ENCODE peak calls at places on chromosomes 13 and 19, in four cellular contexts. X is osteocyte, Q is epithelial cell of proximal tubule, V is WERI-Rb-1. M is an unnamed sample.

GRCh38 chr13:79386125-79386822 is 19.8 kb downstream of the RBM26 start:
- DNase-seq in X (no peak), Q (no peak), V (no peak), M (no peak)

GRCh38 chr19:1073063-1073955 is 6.3 kb downstream of the ARHGAP45 start:
- DNase-seq in X (no peak), Q (no peak), V (no peak), M (peak)

GRCh38 chr19:44770550-44771257 is 7.0 kb upstream of the CBLC start:
- DNase-seq in X (peak), Q (no peak), V (peak), M (peak)

GRCh38 chr19:57934820-57935665 is at the start of gene ZNF418:
- DNase-seq in X (peak), Q (peak), V (peak), M (no peak)

GRCh38 chr19:1725100-1726064 is 27.9 kb upstream of the ONECUT3 start:
- DNase-seq in X (peak), Q (no peak), V (peak), M (no peak)

GRCh38 chr13:102333320-102334181 is 68.3 kb downstream of the FGF14 start:
- DNase-seq in X (no peak), Q (no peak), V (no peak), M (no peak)

GRCh38 chr13:109163052-109163413 is 533.6 kb downstream of the MYO16 start:
- DNase-seq in X (no peak), Q (no peak), V (no peak), M (no peak)

GRCh38 chr13:84430015-84430414 is 547.7 kb upstream of the SLITRK1 start:
- DNase-seq in X (no peak), Q (no peak), V (no peak), M (no peak)

GRCh38 chr13:57634829-57635165 is 3.3 kb downstream of the PCDH17 start:
- DNase-seq in X (no peak), Q (no peak), V (no peak), M (peak)

GRCh38 chr19:35264281-35265125 is 4.3 kb upstream of the USF2 start:
- DNase-seq in X (peak), Q (no peak), V (peak), M (peak)

GRCh38 chr13:99155821-99156220 is 44.8 kb upstream of the UBAC2 start:
- DNase-seq in X (no peak), Q (no peak), V (no peak), M (no peak)

GRCh38 chr13:34867590-34867989 is 74.5 kb upstream of the NBEA start:
- DNase-seq in X (no peak), Q (no peak), V (no peak), M (no peak)

GRCh38 chr13:93224545-93224944 is 2.1 kb upstream of the GPC6 start:
- DNase-seq in X (no peak), Q (no peak), V (no peak), M (no peak)

GRCh38 chr13:47408546-47409319 is 511.9 kb upstream of the HTR2A start:
- DNase-seq in X (no peak), Q (no peak), V (no peak), M (no peak)

GRCh38 chr19:18895828-18896341 is at the start of gene CERS1:
- DNase-seq in X (no peak), Q (no peak), V (peak), M (no peak)

DNA sequence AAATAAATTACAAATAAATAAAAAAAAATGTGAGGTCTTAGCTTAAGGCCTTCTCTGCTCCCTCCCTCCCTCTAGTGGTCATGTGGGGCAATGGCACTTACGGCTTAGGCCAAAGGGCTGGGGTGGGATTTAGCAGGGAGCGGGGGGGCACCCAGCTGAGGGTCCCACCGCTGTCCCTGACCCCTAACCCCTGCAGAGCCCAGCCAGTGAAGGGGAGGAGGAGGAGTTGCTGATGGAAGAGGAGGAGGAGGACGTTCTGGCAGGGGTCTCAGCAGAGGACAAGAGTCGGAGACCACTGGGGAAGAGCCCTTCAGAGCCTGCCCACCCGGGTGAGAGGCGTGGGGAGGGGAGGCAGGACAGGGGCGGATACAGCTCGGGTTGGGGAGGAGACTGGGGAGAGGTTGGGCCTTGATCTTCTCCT is 9.3 kb downstream of the MPND start:
- DNase-seq in X (peak), Q (no peak), V (peak), M (peak)
- TF ChIP-seq CTCF in X (peak), Q (peak), V (peak), M (peak)

DNA sequence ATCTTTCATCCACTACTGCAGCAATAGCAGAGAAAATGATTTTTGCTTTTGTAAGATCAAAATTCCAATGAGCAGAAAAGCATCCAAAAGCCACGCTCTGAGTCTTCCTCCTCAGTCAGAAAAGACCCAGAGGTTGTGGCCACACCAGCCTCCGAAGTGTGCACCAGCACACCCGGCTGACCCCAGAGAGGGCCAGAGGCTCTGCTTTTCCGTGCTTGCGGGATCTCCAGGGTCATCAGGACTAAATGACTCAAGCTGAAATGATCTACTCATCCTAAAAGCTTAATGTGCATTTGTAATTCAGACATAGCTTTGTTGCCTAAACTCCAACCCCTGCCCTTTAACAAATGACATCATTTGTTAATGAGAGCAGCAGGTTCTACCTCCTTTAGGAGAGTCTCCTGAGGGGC is 16.5 kb downstream of the RXFP2 start:
- DNase-seq in X (no peak), Q (no peak), V (no peak), M (no peak)
- TF ChIP-seq CTCF in X (no peak), Q (no peak), V (no peak), M (no peak)

DNA sequence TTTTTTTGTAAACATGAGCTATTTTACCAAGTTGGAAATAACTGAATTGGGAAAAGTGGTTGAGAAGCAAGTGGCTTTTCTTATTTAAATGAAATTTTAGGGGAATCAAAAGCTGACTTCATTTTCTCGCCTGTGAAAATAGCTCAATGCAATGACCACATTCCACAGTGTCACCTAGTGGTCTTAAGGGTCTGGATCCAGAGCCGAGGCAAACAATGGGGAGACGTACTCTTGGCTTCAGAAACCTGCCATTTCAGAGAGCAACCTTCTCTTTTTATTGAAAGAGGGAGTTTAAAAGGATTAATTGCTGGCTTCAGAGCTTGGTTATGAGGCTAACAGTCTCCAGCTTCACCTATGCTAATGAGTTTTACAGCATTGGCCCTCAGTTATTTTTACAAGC is 39.7 kb upstream of the RXFP2 start:
- DNase-seq in X (no peak), Q (no peak), V (peak), M (no peak)
- TF ChIP-seq CTCF in X (no peak), Q (no peak), V (peak), M (peak)

DNA sequence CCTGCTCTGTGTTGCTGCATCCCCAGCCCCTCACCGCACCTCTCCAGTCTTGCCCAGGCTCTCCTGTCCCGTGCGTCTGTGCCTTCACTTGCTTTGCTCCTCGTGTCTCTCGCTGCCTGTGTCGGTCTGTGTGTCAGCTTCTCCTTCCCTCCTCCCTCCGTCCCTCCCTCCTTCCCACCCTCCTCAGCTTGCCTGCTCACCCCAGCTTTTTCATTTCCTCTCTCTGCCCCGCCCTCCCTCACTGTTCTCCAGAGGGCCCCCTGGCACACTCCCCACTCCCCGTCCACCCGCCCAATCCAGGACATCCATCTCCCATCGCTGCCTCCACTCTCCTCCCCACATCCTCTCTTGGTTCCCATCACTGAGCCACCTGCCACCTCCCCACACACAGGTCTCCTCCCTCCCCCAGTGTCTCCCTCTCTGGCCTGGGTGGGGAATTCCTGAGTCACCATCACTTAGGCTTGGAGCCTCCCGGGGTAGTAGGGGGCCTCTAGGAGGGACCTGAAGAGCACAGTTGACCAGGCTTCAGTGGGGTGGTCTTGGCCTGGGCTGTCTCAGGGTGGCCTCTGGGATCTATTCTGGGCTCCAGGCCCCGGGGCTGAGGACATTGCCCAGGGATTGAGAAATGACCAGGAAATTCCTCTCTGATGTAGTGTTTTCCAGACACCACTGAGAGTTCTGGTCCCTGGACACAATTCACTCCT is at the start of gene PTGIR:
- DNase-seq in X (no peak), Q (no peak), V (peak), M (peak)
- TF ChIP-seq CTCF in X (no peak), Q (no peak), V (no peak), M (no peak)

GRCh38 chr19:48090281-48090802 is 20.3 kb downstream of the PLA2G4C start:
- DNase-seq in X (no peak), Q (no peak), V (no peak), M (no peak)

GRCh38 chr19:48085077-48085476 is 25.5 kb downstream of the PLA2G4C start:
- DNase-seq in X (no peak), Q (no peak), V (no peak), M (no peak)

GRCh38 chr19:48085904-48086864 is 24.4 kb downstream of the PLA2G4C start:
- DNase-seq in X (no peak), Q (no peak), V (peak), M (no peak)
- TF ChIP-seq CTCF in X (no peak), Q (peak), V (peak), M (no peak)